ENCODE peak calls at places on chromosomes 13 and 19, in ten cellular contexts. P, E, I, R, G, J, W, Y, Q and T are unnamed samples.

GRCh38 chr19:32567486-32567885 is 13.5 kb upstream of the PDCD5 start:
- DNase-seq in P (no peak), E (no peak), I (no peak), R (no peak), G (no peak), J (no peak), W (no peak), Y (no peak), Q (no peak), T (no peak)

GRCh38 chr19:6690160-6690885 is 20.4 kb upstream of the TNFSF14 start:
- DNase-seq in P (no peak), E (no peak), I (no peak), R (no peak), G (no peak), J (no peak), W (no peak), Y (no peak), Q (no peak), T (no peak)

GRCh38 chr19:58355891-58356235 is 2.6 kb upstream of the A1BG start:
- DNase-seq in P (no peak), E (no peak), I (no peak), R (no peak), G (no peak), J (no peak), W (no peak), Y (no peak), Q (no peak), T (no peak)

GRCh38 chr19:45973564-45974338 is at the start of gene NOVA2:
- DNase-seq in P (peak; percentile 59), E (peak; percentile 81), I (peak; percentile 36), R (peak; percentile 56), G (peak; percentile 78), J (no peak), W (peak; percentile 66), Y (no peak), Q (peak; percentile 54), T (peak; percentile 26)

GRCh38 chr13:28401303-28402056 is 93.4 kb downstream of the FLT1 start:
- DNase-seq in P (peak; percentile 53), E (peak; percentile 89), I (no peak), R (peak; percentile 74), G (peak; percentile 89), J (no peak), W (no peak), Y (no peak), Q (no peak), T (peak; percentile 84)

GRCh38 chr13:100565291-100565690 is 23.3 kb downstream of the GGACT start:
- DNase-seq in P (no peak), E (no peak), I (no peak), R (no peak), G (no peak), J (no peak), W (no peak), Y (no peak), Q (no peak), T (no peak)

GRCh38 chr13:50365683-50366391 is 350.6 kb downstream of the KCNRG start:
- DNase-seq in P (peak; percentile 57), E (no peak), I (no peak), R (no peak), G (no peak), J (no peak), W (no peak), Y (no peak), Q (no peak), T (no peak)

GRCh38 chr19:40367577-40368434 is 19.3 kb downstream of the PLD3 start:
- DNase-seq in P (no peak), E (no peak), I (no peak), R (no peak), G (no peak), J (no peak), W (no peak), Y (no peak), Q (no peak), T (no peak)

GRCh38 chr13:50678464-50679162 is 164.9 kb downstream of the DLEU7 start:
- DNase-seq in P (peak; percentile 73), E (peak; percentile 48), I (no peak), R (peak; percentile 95), G (peak; percentile 70), J (no peak), W (no peak), Y (no peak), Q (no peak), T (peak; percentile 97)

GRCh38 chr13:106818971-106819370 is 251.0 kb upstream of the ARGLU1 start:
- DNase-seq in P (no peak), E (no peak), I (no peak), R (no peak), G (no peak), J (no peak), W (no peak), Y (no peak), Q (no peak), T (no peak)

GRCh38 chr13:113754691-113755090 is 4.3 kb upstream of the TMEM255B start:
- DNase-seq in P (no peak), E (no peak), I (no peak), R (no peak), G (no peak), J (no peak), W (no peak), Y (no peak), Q (no peak), T (no peak)

GRCh38 chr13:52011690-52012511 is at the start of gene ALG11:
- DNase-seq in P (peak; percentile 99), E (peak; percentile 98), I (peak; percentile 100), R (peak; percentile 100), G (peak; percentile 99), J (peak; percentile 96), W (peak; percentile 99), Y (peak; percentile 93), Q (peak; percentile 100), T (peak; percentile 97)

GRCh38 chr19:41395355-41395754 is 1.8 kb downstream of the EXOSC5 start:
- DNase-seq in P (no peak), E (no peak), I (no peak), R (no peak), G (no peak), J (no peak), W (no peak), Y (no peak), Q (no peak), T (no peak)
- TF ChIP-seq CTCF in P (no peak), E (no peak), I (no peak), R (no peak), G (no peak), J (no peak), W (no peak), Y (no peak), Q (no peak), T (no peak)

GRCh38 chr13:29438772-29439171 is 156.7 kb downstream of the SLC7A1 start:
- DNase-seq in P (no peak), E (peak; percentile 41), I (no peak), R (peak; percentile 46), G (peak; percentile 39), J (no peak), W (no peak), Y (no peak), Q (no peak), T (no peak)
- H3K4me3 ChIP-seq in P (no peak overlapping the region), E (no peak overlapping the region), I (no peak overlapping the region), R (no peak overlapping the region), G (no peak overlapping the region), J (peak overlapping the region; percentile 26), W (no peak overlapping the region), Y (no peak overlapping the region), Q (no peak overlapping the region), T (no peak overlapping the region)

DNA sequence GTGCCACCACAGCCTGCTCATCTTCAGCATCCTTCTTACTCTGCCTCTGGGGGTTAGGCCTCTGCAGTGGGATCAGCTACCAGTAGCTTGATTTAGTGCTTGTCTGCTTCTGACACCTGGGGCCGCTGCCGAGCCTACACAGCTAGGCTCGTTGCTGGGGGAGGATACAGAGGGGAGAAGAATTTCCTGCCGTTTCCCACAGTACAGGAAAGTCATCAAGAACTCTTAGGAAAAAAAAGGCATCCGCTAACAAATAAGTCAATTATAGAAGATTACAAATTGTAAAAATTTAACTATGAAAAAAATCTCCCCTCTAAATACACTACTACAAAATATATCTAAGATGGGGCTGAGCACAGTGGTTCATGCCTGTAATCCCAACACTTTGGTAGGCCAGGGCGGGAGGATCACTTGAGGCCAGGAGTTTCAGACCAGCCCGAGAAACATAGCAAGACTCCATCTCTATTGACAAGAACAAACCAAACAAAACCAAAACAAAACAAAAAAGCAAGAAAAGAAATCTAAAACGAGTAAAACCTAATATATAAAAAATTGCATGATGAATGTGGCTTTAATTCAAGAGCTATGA is 26.7 kb downstream of the LATS2 start:
- DNase-seq in P (peak; percentile 33), E (peak; percentile 72), I (no peak), R (peak; percentile 41), G (peak; percentile 66), J (no peak), W (peak; percentile 26), Y (no peak), Q (no peak), T (no peak)
- TF ChIP-seq CTCF in P (no peak), E (peak; percentile 47), I (no peak), R (peak; percentile 71), G (peak; percentile 45), J (no peak), W (peak; percentile 30), Y (no peak), Q (no peak), T (no peak)

GRCh38 chr19:55643733-55644116 is 276 bp downstream of the ZNF581 start:
- DNase-seq in P (no peak), E (no peak), I (no peak), R (no peak), G (no peak), J (no peak), W (no peak), Y (no peak), Q (peak; percentile 58), T (no peak)

GRCh38 chr19:55644191-55644833 is 863 bp downstream of the ZNF581 start:
- DNase-seq in P (no peak), E (no peak), I (no peak), R (no peak), G (no peak), J (no peak), W (no peak), Y (no peak), Q (no peak), T (no peak)

GRCh38 chr19:55642153-55643002 is 1.1 kb upstream of the ZNF581 start:
- DNase-seq in P (no peak), E (peak; percentile 29), I (peak; percentile 39), R (no peak), G (peak; percentile 39), J (no peak), W (no peak), Y (no peak), Q (peak; percentile 64), T (no peak)

GRCh38 chr19:55641376-55642152 is 762 bp downstream of the ZNF580 start:
- DNase-seq in P (peak; percentile 50), E (peak; percentile 32), I (no peak), R (no peak), G (peak; percentile 19), J (no peak), W (no peak), Y (no peak), Q (no peak), T (no peak)

DNA sequence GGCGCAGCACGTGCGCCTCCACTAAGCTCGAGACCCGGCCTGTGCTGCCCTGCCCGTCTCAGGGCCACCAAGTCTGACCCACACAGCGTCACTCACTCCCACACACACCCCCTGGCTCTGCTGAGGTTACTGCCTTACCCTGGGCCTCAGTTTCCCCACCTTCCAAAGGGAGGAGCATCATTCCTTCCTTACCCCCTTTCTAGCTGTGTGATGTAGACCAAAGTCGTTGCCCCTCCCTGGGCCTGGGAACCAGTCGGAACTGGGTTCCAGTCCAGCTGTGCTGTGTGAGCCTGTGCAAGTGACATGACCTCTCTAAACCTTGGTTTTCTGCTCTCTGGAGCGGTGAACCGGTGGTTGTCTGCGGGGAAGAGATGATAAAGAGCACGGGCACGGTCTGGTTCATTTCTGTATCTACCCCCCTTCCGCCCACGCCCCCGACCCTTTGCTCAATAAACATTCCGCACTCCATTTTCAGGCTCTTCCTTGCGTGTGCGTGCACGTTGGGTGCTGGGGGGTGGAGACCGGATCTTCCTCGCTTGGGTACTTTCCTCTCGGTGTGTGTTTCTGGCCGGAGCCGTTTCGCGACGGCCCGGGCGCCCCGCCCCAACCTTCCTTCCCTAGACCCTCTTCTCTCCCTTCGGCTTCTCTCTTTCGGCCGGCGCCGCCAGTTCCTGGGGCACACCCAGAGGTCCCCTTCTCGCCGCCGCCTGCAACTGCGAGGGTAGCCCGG is at the start of gene ZNF581:
- DNase-seq in P (peak; percentile 77), E (peak; percentile 82), I (peak; percentile 83), R (peak; percentile 65), G (peak; percentile 85), J (no peak), W (peak; percentile 70), Y (peak; percentile 56), Q (peak; percentile 87), T (peak; percentile 74)
- H3K4me3 ChIP-seq in P (peak within 1 kb of the TSS; percentile 78), E (peak within 1 kb of the TSS; percentile 88), I (peak within 1 kb of the TSS; percentile 74), R (peak within 1 kb of the TSS; percentile 80), G (peak within 1 kb of the TSS; percentile 95), J (peak within 1 kb of the TSS; percentile 96), W (peak within 1 kb of the TSS; percentile 72), Y (peak within 1 kb of the TSS; percentile 84), Q (peak within 1 kb of the TSS; percentile 68), T (peak within 1 kb of the TSS; percentile 70)